ENCODE peak calls at places on chromosomes 2 and 18, in nine cellular contexts. W is tibial artery; G is IMR-90; X is upper lobe of right lung; I is A673; D is mesendoderm; Z is CD4-positive, alpha-beta memory T cell; M is spleen; H is effector memory CD4-positive, alpha-beta T cell. S is an unnamed sample. For H3K27me3 and H3K36me3, the result is how much of the 10 kb centered on the place peaks cover.

GRCh38 chr2:129709956-129710598 is 269.4 kb upstream of the RAB6C start:
- DNase-seq in D (no peak), G (no peak), W (no peak), H (no peak), I (no peak), X (no peak), M (no peak), Z (no peak), S (no peak)

GRCh38 chr2:16361261-16361990 is 304.2 kb downstream of the CYRIA start:
- DNase-seq in X (no peak), H (no peak), Z (no peak), D (no peak), G (no peak), W (no peak), M (no peak), I (no peak), S (no peak)

GRCh38 chr2:161146996-161147395 is 13.2 kb upstream of the TANK start:
- DNase-seq in Z (no peak), W (no peak), H (no peak), X (no peak), G (no peak), D (no peak), M (no peak), I (no peak), S (no peak)

GRCh38 chr18:59311631-59312030 is 6.8 kb downstream of the CPLX4 start:
- DNase-seq in X (no peak), M (no peak), H (no peak), I (no peak), W (no peak), D (peak), G (peak), Z (no peak), S (no peak)

GRCh38 chr2:20423847-20424246 is 23.0 kb upstream of the RHOB start:
- DNase-seq in Z (no peak), I (no peak), M (no peak), H (no peak), W (peak), D (no peak), X (no peak), G (no peak), S (no peak)

GRCh38 chr2:111671426-111672150 is 212.4 kb downstream of the ANAPC1 start:
- DNase-seq in X (no peak), H (no peak), I (no peak), Z (no peak), G (no peak), M (no peak), W (peak), D (no peak), S (no peak)

GRCh38 chr2:242075683-242076082 is 206.2 kb downstream of the RTP5 start:
- DNase-seq in Z (no peak), H (no peak), W (no peak), M (no peak), I (no peak), X (no peak), D (no peak), G (no peak), S (no peak)

GRCh38 chr2:46632349-46632748 is 153.0 kb downstream of the TMEM247 start:
- DNase-seq in M (no peak), D (peak), W (no peak), H (no peak), Z (peak), I (peak), G (peak), X (no peak), S (peak)

GRCh38 chr2:43292851-43293743 is 66.7 kb upstream of the ZFP36L2 start:
- DNase-seq in I (no peak), W (no peak), Z (no peak), H (no peak), D (peak), X (no peak), M (no peak), G (no peak), S (no peak)

GRCh38 chr2:45275235-45275805 is 266.1 kb upstream of the SIX2 start:
- DNase-seq in Z (no peak), M (no peak), G (peak), W (no peak), I (no peak), D (peak), H (no peak), X (no peak), S (no peak)

GRCh38 chr2:205785507-205786222 is 103.4 kb downstream of the NRP2 start:
- DNase-seq in Z (no peak), D (no peak), X (no peak), I (no peak), M (no peak), G (peak), W (no peak), H (no peak), S (no peak)

GRCh38 chr2:45652090-45653050 is 895 bp downstream of the PRKCE start:
- DNase-seq in Z (peak), I (peak), G (peak), X (peak), W (peak), M (peak), H (no peak), D (peak), S (peak)

GRCh38 chr18:78875268-78875997 is 104.2 kb upstream of the SALL3 start:
- DNase-seq in W (peak), D (peak), Z (peak), X (no peak), M (no peak), H (no peak), I (peak), G (no peak), S (peak)

GRCh38 chr18:36411745-36412168 is 114.2 kb downstream of the FHOD3 start:
- DNase-seq in G (peak), M (no peak), I (peak), D (peak), Z (no peak), W (no peak), H (no peak), X (no peak), S (peak)

GRCh38 chr2:218946621-218947020 is 12.8 kb upstream of the CDK5R2 start:
- DNase-seq in G (no peak), H (no peak), Z (no peak), X (no peak), M (no peak), I (no peak), D (no peak), W (no peak), S (no peak)

GRCh38 chr2:26874514-26874913 is 26.6 kb downstream of the DPYSL5 start:
- DNase-seq in W (no peak), Z (no peak), G (no peak), D (no peak), H (no peak), M (no peak), I (no peak), X (no peak), S (no peak)

GRCh38 chr18:22164337-22165048 is 4.9 kb upstream of the GATA6 start:
- DNase-seq in I (no peak), M (no peak), G (no peak), W (no peak), Z (no peak), X (no peak), D (no peak), H (no peak), S (peak)

GRCh38 chr2:139769633-139770032 is 989.4 kb upstream of the NXPH2 start:
- DNase-seq in D (no peak), H (no peak), I (no peak), M (no peak), Z (no peak), X (no peak), W (no peak), G (no peak), S (no peak)
- H3K27me3 ChIP-seq in D (under half), H (under half), I (under half), M (under half), Z (under half), X (under half), W (under half), G (under half), S (under half)

DNA sequence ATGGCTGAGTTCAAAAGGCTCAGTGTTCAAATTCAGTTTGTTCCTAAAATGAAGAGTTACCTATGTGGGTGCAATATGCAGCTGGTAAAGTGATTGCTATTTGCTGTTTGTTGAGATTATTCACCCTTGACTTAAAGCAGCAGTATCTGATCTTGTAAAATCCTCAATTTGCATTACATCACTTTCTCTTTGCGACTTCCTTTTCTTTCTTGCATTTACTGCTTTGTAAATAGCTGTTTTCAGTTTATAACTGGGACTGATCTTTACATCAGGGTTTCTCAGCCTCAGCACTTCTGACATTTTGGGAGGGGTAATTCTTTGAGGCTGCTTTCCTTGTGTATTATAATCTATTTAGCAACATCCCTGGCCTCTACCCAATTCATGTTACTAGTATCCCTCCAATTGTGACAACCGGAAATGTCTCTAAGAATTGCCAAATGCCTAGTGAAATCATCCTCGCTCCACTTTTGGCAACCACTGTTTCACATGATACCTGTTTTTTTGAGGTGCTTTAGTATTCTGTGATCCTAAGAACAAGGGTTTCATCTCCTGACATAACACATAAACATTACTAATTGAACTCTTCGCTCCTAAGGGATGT is 12.1 kb upstream of the ERCC3 start:
- DNase-seq in Z (no peak), I (peak), H (no peak), X (no peak), G (no peak), D (peak), M (no peak), W (no peak), S (no peak)
- H3K4me3 ChIP-seq in Z (no peak), I (no peak), H (no peak), X (no peak), G (no peak), D (no peak), M (no peak), W (no peak), S (no peak)

DNA sequence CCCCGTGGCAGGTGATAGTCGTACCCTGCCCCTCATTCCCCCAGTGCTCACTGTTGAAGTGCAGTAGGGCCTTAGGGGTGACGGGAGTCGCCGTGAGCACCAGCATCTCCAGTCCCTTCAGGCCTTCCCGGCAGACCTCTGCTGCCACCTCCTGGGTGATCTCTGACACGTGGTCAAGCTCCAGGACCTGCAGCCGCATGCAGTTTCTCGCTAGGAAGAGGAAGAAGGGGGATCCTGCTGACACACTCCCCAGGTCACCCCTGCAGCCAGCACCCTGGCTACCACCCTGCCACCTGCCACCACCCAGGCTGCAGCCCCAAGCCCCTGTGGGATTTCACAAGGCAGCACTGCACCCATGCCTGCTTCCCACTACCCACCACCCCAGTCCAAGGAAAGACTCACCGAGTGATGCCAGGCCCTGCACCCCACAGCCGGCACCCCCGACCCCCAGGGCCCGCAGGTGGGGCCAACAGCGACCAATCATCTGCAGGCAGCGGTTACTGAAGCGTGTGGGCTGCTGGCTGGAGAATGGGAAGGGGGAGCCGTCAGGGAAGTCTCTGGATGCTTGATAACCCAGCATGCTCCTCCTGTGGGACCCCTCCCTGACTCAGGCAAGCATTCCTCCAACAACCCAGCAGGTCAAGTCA is 23.8 kb downstream of the FBXO41 start:
- DNase-seq in W (no peak), G (peak), Z (no peak), I (no peak), H (no peak), X (peak), D (peak), M (no peak), S (peak)
- H3K36me3 ChIP-seq in W (under half), G (under half), Z (under half), I (under half), H (under half), X (under half), D (under half), M (under half), S (under half)

GRCh38 chr2:167294775-167295140 is 406.5 kb downstream of the XIRP2 start:
- DNase-seq in D (no peak), G (peak), H (no peak), W (no peak), I (no peak), Z (no peak), X (no peak), M (no peak), S (no peak)
- H3K27me3 ChIP-seq in D (under half), G (under half), H (under half), W (under half), I (under half), Z (under half), X (half or more), M (under half), S (under half)

GRCh38 chr18:43134876-43135275 is 19.4 kb upstream of the RIT2 start:
- DNase-seq in W (no peak), I (no peak), Z (no peak), X (no peak), G (no peak), H (no peak), M (no peak), D (peak), S (no peak)

GRCh38 chr18:43125471-43125870 is 10.0 kb upstream of the RIT2 start:
- DNase-seq in W (no peak), I (no peak), H (no peak), M (no peak), D (no peak), Z (no peak), X (no peak), G (no peak), S (no peak)

GRCh38 chr18:43129946-43130523 is 14.6 kb upstream of the RIT2 start:
- DNase-seq in M (no peak), W (no peak), I (peak), D (no peak), X (no peak), G (no peak), H (no peak), Z (no peak), S (no peak)
- H3K4me3 ChIP-seq in M (peak), W (no peak), I (peak), D (no peak), X (peak), G (no peak), H (no peak), Z (no peak), S (no peak)

GRCh38 chr2:169819106-169819505 is 5.6 kb downstream of the METTL5 start:
- DNase-seq in Z (no peak), D (no peak), W (no peak), X (no peak), H (no peak), I (peak), M (no peak), G (peak), S (no peak)

GRCh38 chr2:169822036-169822435 is 2.7 kb downstream of the METTL5 start:
- DNase-seq in G (no peak), X (no peak), Z (no peak), I (no peak), D (no peak), H (no peak), M (no peak), W (no peak), S (no peak)

GRCh38 chr2:169823996-169824372 is 721 bp downstream of the METTL5 start:
- DNase-seq in Z (no peak), I (no peak), G (no peak), H (no peak), X (no peak), D (no peak), W (no peak), M (no peak), S (no peak)

GRCh38 chr2:169824373-169825333 is at the start of gene METTL5:
- DNase-seq in M (peak), W (peak), Z (peak), X (peak), D (peak), I (peak), H (peak), G (peak), S (peak)

GRCh38 chr2:169822785-169823392 is 1.8 kb downstream of the METTL5 start:
- DNase-seq in H (no peak), Z (no peak), M (no peak), X (no peak), D (no peak), I (no peak), G (peak), W (no peak), S (no peak)
- H3K36me3 ChIP-seq in H (under half), Z (under half), M (under half), X (under half), D (under half), I (under half), G (under half), W (under half), S (under half)

GRCh38 chr2:234544659-234545611 is 48.1 kb upstream of the ARL4C start:
- DNase-seq in X (peak), M (peak), I (peak), D (peak), H (peak), Z (peak), W (peak), G (peak), S (peak)

GRCh38 chr2:234546770-234547169 is 49.9 kb upstream of the ARL4C start:
- DNase-seq in I (no peak), W (no peak), H (no peak), D (no peak), M (no peak), X (no peak), G (no peak), Z (no peak), S (no peak)

GRCh38 chr2:234537929-234538328 is 41.0 kb upstream of the ARL4C start:
- DNase-seq in Z (no peak), X (no peak), H (no peak), G (no peak), W (no peak), M (no peak), I (no peak), D (no peak), S (no peak)

DNA sequence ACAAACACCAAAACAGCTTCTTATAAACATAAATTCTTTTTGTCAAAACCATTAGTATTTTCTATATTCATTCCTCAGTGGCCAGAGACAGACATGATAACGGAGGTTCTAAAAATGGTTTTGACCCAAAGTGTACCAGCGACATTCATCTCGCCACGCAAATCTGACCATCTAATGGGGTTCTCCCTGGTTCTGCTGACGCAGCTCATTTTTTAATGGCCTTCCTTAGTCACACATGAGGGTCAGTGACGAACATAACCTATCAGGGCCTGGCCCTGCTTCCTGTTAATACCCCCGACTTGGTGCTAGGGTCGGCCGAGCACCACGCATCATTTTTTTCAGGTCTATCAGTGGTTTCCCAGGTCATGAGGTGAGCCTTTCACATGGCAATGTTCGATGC is 45.9 kb upstream of the ARL4C start:
- DNase-seq in G (no peak), W (no peak), D (no peak), M (no peak), I (no peak), X (no peak), Z (no peak), H (no peak), S (no peak)
- H3K27me3 ChIP-seq in G (under half), W (under half), D (under half), M (under half), I (under half), X (under half), Z (under half), H (under half), S (under half)

GRCh38 chr2:226773291-226773690 is 26.3 kb downstream of the IRS1 start:
- DNase-seq in X (no peak), G (peak), M (no peak), I (no peak), H (no peak), D (no peak), Z (no peak), W (no peak), S (no peak)
- H3K4me3 ChIP-seq in X (no peak), G (no peak), M (no peak), I (no peak), H (no peak), D (no peak), Z (no peak), W (no peak), S (no peak)

GRCh38 chr2:18357537-18357936 is 202.9 kb downstream of the RDH14 start:
- DNase-seq in D (no peak), W (no peak), H (no peak), G (no peak), I (no peak), Z (no peak), M (no peak), X (no peak), S (no peak)

DNA sequence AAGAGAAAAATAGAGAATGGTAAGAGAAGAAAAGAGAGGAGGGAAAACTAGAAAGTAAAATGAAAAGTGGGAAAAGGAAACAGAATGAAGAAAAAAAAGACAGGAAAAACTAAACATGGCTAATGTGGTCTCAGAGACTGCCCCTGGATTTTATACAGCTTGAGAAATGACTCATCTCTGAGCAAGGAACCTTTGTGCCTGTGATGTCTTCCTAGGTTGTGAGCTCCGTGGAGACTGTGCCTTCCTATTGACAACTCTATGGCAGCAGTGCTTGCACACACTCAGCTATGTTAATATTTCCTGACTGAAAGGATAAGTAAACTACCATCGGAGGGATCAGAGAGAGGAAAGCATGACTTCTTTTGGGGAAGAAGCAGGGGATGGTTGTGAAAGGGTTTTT is 203.8 kb downstream of the RDH14 start:
- DNase-seq in M (no peak), W (no peak), Z (no peak), D (peak), G (peak), I (peak), H (no peak), X (no peak), S (no peak)
- H3K36me3 ChIP-seq in M (under half), W (under half), Z (under half), D (under half), G (under half), I (under half), H (under half), X (under half), S (under half)